ENCODE peak calls at places on chromosome 20, in four cellular contexts. G, S, F and Q are unnamed samples.

GRCh38 chr20:38307371-38308046 is 3.6 kb downstream of the BPI start:
- DNase-seq in G (no peak), F (no peak), S (no peak), Q (no peak)

GRCh38 chr20:9444921-9445320 is 69.5 kb upstream of the LAMP5 start:
- DNase-seq in F (no peak), S (no peak), G (no peak), Q (no peak)

GRCh38 chr20:52104546-52105044 is 87.0 kb downstream of the ZFP64 start:
- DNase-seq in F (no peak), G (no peak), S (peak; percentile 71), Q (no peak)

GRCh38 chr20:51583073-51583472 is 40.6 kb upstream of the NFATC2 start:
- DNase-seq in F (no peak), S (no peak), G (no peak), Q (no peak)

GRCh38 chr20:46752639-46753235 is 43.3 kb downstream of the SLC2A10 start:
- DNase-seq in S (peak; percentile 67), G (no peak), F (peak; percentile 11), Q (peak; percentile 56)

GRCh38 chr20:45138451-45139300 is 14.4 kb upstream of the WFDC12 start:
- DNase-seq in G (no peak), S (peak; percentile 60), F (peak; percentile 28), Q (peak; percentile 66)

GRCh38 chr20:13817342-13817741 is 32.5 kb downstream of the NDUFAF5 start:
- DNase-seq in F (no peak), S (no peak), G (no peak), Q (no peak)

GRCh38 chr20:37992802-37993538 is 40.3 kb downstream of the TTI1 start:
- DNase-seq in G (no peak), F (no peak), S (peak; percentile 69), Q (no peak)

GRCh38 chr20:44721785-44722054 is 6.6 kb downstream of the CCN5 start:
- DNase-seq in G (no peak), S (no peak), F (no peak), Q (no peak)

GRCh38 chr20:19992996-19993908 is 23.9 kb upstream of the NAA20 start:
- DNase-seq in S (peak; percentile 91), F (no peak), G (no peak), Q (no peak)

GRCh38 chr20:59153832-59154231 is 9.8 kb upstream of the ZNF831 start:
- DNase-seq in F (no peak), G (no peak), S (no peak), Q (no peak)

GRCh38 chr20:58447733-58448391 is 58.8 kb downstream of the VAPB start:
- DNase-seq in S (peak; percentile 63), G (no peak), F (peak; percentile 45), Q (no peak)

GRCh38 chr20:50613438-50614169 is 77.7 kb downstream of the RIPOR3 start:
- DNase-seq in S (no peak), F (no peak), G (no peak), Q (no peak)

GRCh38 chr20:5835234-5835845 is 85.1 kb downstream of the SHLD1 start:
- DNase-seq in G (no peak), S (no peak), F (peak; percentile 14), Q (no peak)

GRCh38 chr20:49480236-49480635 is 2.2 kb downstream of the KCNB1 start:
- DNase-seq in S (no peak), G (no peak), F (no peak), Q (no peak)

GRCh38 chr20:47071646-47072185 is 177.1 kb downstream of the EYA2 start:
- DNase-seq in S (no peak), F (no peak), G (no peak), Q (no peak)

GRCh38 chr20:35307666-35308653 is 15.7 kb upstream of the FAM83C start:
- DNase-seq in S (no peak), G (no peak), F (no peak), Q (no peak)

GRCh38 chr20:35305682-35306556 is 13.7 kb upstream of the FAM83C start:
- DNase-seq in S (peak; percentile 40), G (no peak), F (no peak), Q (no peak)

GRCh38 chr20:35304956-35305355 is 12.7 kb upstream of the FAM83C start:
- DNase-seq in G (no peak), F (no peak), S (no peak), Q (no peak)

GRCh38 chr20:35303735-35304431 is 11.7 kb upstream of the FAM83C start:
- DNase-seq in G (no peak), S (peak; percentile 86), F (peak; percentile 68), Q (peak; percentile 78)

GRCh38 chr20:35306931-35307517 is 14.8 kb upstream of the FAM83C start:
- DNase-seq in S (peak; percentile 78), F (no peak), G (no peak), Q (no peak)
- TF ChIP-seq CTCF in S (peak; percentile 90), F (peak; percentile 56), G (no peak), Q (peak; percentile 61)

GRCh38 chr20:57288676-57289075 is 22.2 kb upstream of the BMP7 start:
- DNase-seq in G (no peak), F (no peak), S (no peak), Q (no peak)

GRCh38 chr20:57290178-57290484 is 23.7 kb upstream of the BMP7 start:
- DNase-seq in S (no peak), G (no peak), F (no peak), Q (no peak)

GRCh38 chr20:57287901-57288300 is 21.5 kb upstream of the BMP7 start:
- DNase-seq in F (no peak), S (no peak), G (no peak), Q (no peak)

GRCh38 chr20:57289401-57290177 is 23.1 kb upstream of the BMP7 start:
- DNase-seq in G (no peak), F (no peak), S (no peak), Q (no peak)

DNA sequence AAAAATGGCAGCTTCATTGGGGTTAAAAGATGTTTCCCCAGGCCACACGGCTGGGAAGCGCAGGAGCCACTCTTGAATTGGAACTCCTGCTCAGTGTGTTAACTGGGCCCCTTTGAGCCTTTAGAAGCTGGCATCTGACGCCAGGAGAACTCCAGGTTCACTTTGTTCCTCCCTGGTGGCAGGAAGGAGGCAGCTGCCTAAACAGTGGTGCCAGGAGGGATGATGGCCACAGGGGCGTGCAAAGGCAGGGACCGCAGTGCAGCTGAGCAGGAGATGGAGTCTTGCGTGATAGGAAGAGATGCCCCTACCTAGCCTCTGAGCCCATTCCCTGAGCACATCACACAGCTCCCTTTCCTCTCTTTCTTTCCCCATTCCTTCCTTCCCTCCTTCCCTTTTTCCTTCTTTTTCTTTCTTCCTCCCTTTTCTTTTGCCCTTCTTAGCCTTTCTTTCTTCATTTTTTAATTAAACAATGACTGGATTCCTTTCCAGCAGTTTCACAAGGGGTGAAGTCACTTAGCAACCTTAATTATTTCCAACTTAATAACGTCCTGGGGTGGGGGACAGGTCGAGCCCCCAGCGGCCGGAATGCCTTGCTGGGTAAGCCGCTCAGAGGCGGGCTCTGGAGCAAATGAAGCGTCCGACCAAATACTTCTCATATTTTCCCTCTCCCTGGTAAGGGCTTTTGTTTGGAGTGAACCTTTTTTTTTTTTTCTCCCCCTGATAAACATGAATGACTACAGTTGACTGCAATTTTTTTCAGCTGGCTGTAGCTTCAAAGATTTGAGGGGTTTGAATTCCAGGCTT is 20.8 kb upstream of the BMP7 start:
- DNase-seq in F (no peak), G (no peak), S (no peak), Q (no peak)
- TF ChIP-seq CTCF in F (no peak), G (no peak), S (no peak), Q (no peak)

GRCh38 chr20:1310506-1311190 is 18.3 kb downstream of the SDCBP2 start:
- DNase-seq in F (no peak), S (no peak), G (no peak), Q (no peak)

GRCh38 chr20:1308702-1309095 is 20.2 kb downstream of the SDCBP2 start:
- DNase-seq in S (no peak), F (no peak), G (no peak), Q (no peak)

GRCh38 chr20:1310087-1310486 is 18.9 kb downstream of the SDCBP2 start:
- DNase-seq in G (no peak), F (no peak), S (no peak), Q (no peak)

GRCh38 chr20:1308067-1308701 is 20.8 kb downstream of the SDCBP2 start:
- DNase-seq in F (no peak), G (no peak), S (no peak), Q (no peak)

GRCh38 chr20:1309439-1309847 is 19.5 kb downstream of the SDCBP2 start:
- DNase-seq in F (no peak), G (no peak), S (no peak), Q (no peak)
- TF ChIP-seq CTCF in F (peak; percentile 16), G (no peak), S (no peak), Q (no peak)

GRCh38 chr20:62898970-62899632 is 27.2 kb downstream of the DIDO1 start:
- DNase-seq in F (no peak), G (no peak), S (no peak), Q (no peak)
- TF ChIP-seq CTCF in F (no peak), G (no peak), S (no peak), Q (no peak)